ENCODE peak calls at places on chromosomes 13 and 19, in six cellular contexts. G is head of caudate nucleus, B is posterior cingulate gyrus, A is KG1, W is dorsolateral prefrontal cortex, Z is HCT116. H is an unnamed sample.

GRCh38 chr19:2171349-2172145 is 7.8 kb downstream of the DOT1L start:
- DNase-seq in A (no peak), B (no peak), G (no peak), W (no peak), Z (no peak), H (peak; percentile 82)

GRCh38 chr19:53394522-53394973 is 401 bp upstream of the ZNF765 start:
- DNase-seq in G (peak; percentile 56), B (peak; percentile 35), W (peak; percentile 28), Z (no peak), A (no peak), H (no peak)

GRCh38 chr19:2266183-2266993 is 10.2 kb upstream of the JSRP1 start:
- DNase-seq in A (peak; percentile 24), G (peak; percentile 82), Z (no peak), W (peak; percentile 85), B (peak; percentile 57), H (peak; percentile 67)

GRCh38 chr19:48135411-48135810 is 24.8 kb upstream of the PLA2G4C start:
- DNase-seq in G (no peak), A (no peak), W (no peak), B (no peak), Z (no peak), H (no peak)

GRCh38 chr13:25686831-25687495 is 315.2 kb downstream of the ATP8A2 start:
- DNase-seq in B (no peak), W (no peak), G (no peak), Z (no peak), A (no peak), H (no peak)

GRCh38 chr19:33278403-33279269 is 23.7 kb downstream of the CEBPA start:
- DNase-seq in Z (no peak), A (no peak), W (no peak), B (no peak), G (no peak), H (no peak)

GRCh38 chr19:57587529-57587928 is 3.6 kb downstream of the ZIK1 start:
- DNase-seq in G (no peak), Z (no peak), A (no peak), W (no peak), B (no peak), H (no peak)

GRCh38 chr19:49149652-49150105 is 5.5 kb downstream of the HRC start:
- DNase-seq in G (peak; percentile 72), B (peak; percentile 63), Z (peak; percentile 85), A (peak; percentile 33), W (peak; percentile 80), H (peak; percentile 86)

GRCh38 chr13:82947121-82948077 is 934.9 kb downstream of the SLITRK1 start:
- DNase-seq in B (no peak), G (no peak), Z (no peak), A (no peak), W (no peak), H (no peak)

GRCh38 chr13:40340368-40341085 is 325.9 kb downstream of the FOXO1 start:
- DNase-seq in Z (no peak), B (no peak), G (no peak), A (no peak), W (no peak), H (no peak)

GRCh38 chr19:28864577-28865042 is 348.3 kb downstream of the UQCRFS1 start:
- DNase-seq in W (no peak), Z (no peak), B (no peak), A (no peak), G (no peak), H (no peak)

GRCh38 chr19:14147797-14148605 is 11.6 kb upstream of the ASF1B start:
- DNase-seq in Z (peak; percentile 36), G (peak; percentile 84), W (peak; percentile 75), A (peak; percentile 17), B (peak; percentile 79), H (peak; percentile 33)

GRCh38 chr13:96650301-96650886 is 343.9 kb downstream of the OXGR1 start:
- DNase-seq in Z (peak; percentile 3), B (no peak), W (no peak), A (no peak), G (no peak), H (no peak)

GRCh38 chr13:111856571-111856970 is 210.4 kb upstream of the SOX1 start:
- DNase-seq in B (no peak), G (no peak), W (no peak), A (no peak), Z (no peak), H (no peak)

GRCh38 chr13:111398715-111399299 is 78.4 kb downstream of the TEX29 start:
- DNase-seq in A (no peak), Z (no peak), W (no peak), B (no peak), G (no peak), H (no peak)

GRCh38 chr13:24251525-24251924 is 57.9 kb upstream of the C1QTNF9 start:
- DNase-seq in B (no peak), Z (no peak), W (no peak), A (no peak), G (no peak), H (no peak)

GRCh38 chr13:37501187-37501586 is 97.4 kb downstream of the POSTN start:
- DNase-seq in B (no peak), Z (no peak), A (no peak), G (no peak), W (no peak), H (no peak)

GRCh38 chr13:82647540-82647939 is 1234.7 kb downstream of the SLITRK1 start:
- DNase-seq in Z (no peak), B (no peak), W (no peak), G (no peak), A (no peak), H (no peak)

GRCh38 chr13:50715402-50716146 is 127.9 kb downstream of the DLEU7 start:
- DNase-seq in B (no peak), W (no peak), Z (no peak), G (peak; percentile 60), A (no peak), H (no peak)

GRCh38 chr19:1110809-1111640 is 7.2 kb downstream of the GPX4 start:
- DNase-seq in G (no peak), B (no peak), W (no peak), Z (no peak), A (no peak), H (no peak)

GRCh38 chr19:14563989-14564650 is 7.7 kb downstream of the NDUFB7 start:
- DNase-seq in B (no peak), A (no peak), Z (peak; percentile 68), W (no peak), G (no peak), H (peak; percentile 90)

GRCh38 chr19:55096061-55096701 is 20.5 kb downstream of the EPS8L1 start:
- DNase-seq in G (no peak), W (no peak), B (no peak), Z (no peak), A (no peak), H (peak; percentile 19)

GRCh38 chr19:4303778-4304508 is 455 bp upstream of the FSD1 start:
- DNase-seq in Z (no peak), A (no peak), B (no peak), W (no peak), G (no peak), H (no peak)

H was measured in OCI-LY7.